ENCODE peak calls at places on chromosomes 5 and 9, in ten cellular contexts. K, J, E, L, U, I, G, O, Z and T are unnamed samples.

GRCh38 chr5:52579391-52579790 is 208.3 kb upstream of the ITGA1 start:
- DNase-seq in K (no peak), I (no peak), Z (no peak), G (no peak), U (no peak), E (no peak), J (no peak), L (no peak), O (peak; percentile 8), T (peak; percentile 89)

GRCh38 chr9:132141364-132141947 is 20.4 kb upstream of the NTNG2 start:
- DNase-seq in O (peak; percentile 82), L (no peak), E (peak; percentile 28), J (no peak), Z (peak; percentile 51), I (no peak), K (no peak), G (no peak), U (no peak), T (peak; percentile 37)

GRCh38 chr9:105881654-105882349 is 187.5 kb downstream of the TMEM38B start:
- DNase-seq in L (peak; percentile 17), K (peak; percentile 31), E (peak; percentile 59), G (peak; percentile 67), U (peak; percentile 71), Z (peak; percentile 79), J (peak; percentile 40), O (peak; percentile 75), I (peak; percentile 63), T (peak; percentile 67)

GRCh38 chr9:133888048-133888778 is 103.9 kb downstream of the VAV2 start:
- DNase-seq in Z (peak; percentile 54), I (no peak), U (no peak), J (no peak), G (no peak), L (no peak), K (no peak), O (peak; percentile 53), E (no peak), T (no peak)

GRCh38 chr5:75603421-75603820 is 7.8 kb upstream of the ANKDD1B start:
- DNase-seq in O (no peak), U (no peak), J (no peak), E (no peak), I (no peak), Z (no peak), L (no peak), G (no peak), K (no peak), T (no peak)

GRCh38 chr9:84140535-84141101 is 160.0 kb downstream of the RMI1 start:
- DNase-seq in K (no peak), I (peak; percentile 38), O (peak; percentile 61), G (peak; percentile 44), E (peak; percentile 1), Z (peak; percentile 52), U (no peak), J (no peak), L (no peak), T (no peak)

GRCh38 chr9:81549500-81550206 is 139.7 kb downstream of the TLE1 start:
- DNase-seq in E (no peak), J (no peak), G (no peak), I (no peak), O (no peak), U (peak; percentile 45), K (no peak), Z (peak; percentile 14), L (no peak), T (peak; percentile 46)

GRCh38 chr5:80184235-80185023 is 71.4 kb downstream of the SERINC5 start:
- DNase-seq in U (peak; percentile 76), I (no peak), E (no peak), Z (peak; percentile 76), J (no peak), L (no peak), G (no peak), O (peak; percentile 87), K (no peak), T (peak; percentile 82)